ENCODE peak calls at places on chromosomes 4 and X, in nine cellular contexts. J is tibial artery; X is CD4-positive, alpha-beta memory T cell; M is psoas muscle; Q is sciatic nerve; Y is stimulated activated CD4-positive, alpha-beta T cell treated with anti-CD3 and anti-CD28 coated beads, Interleukin-12 subunit alpha, Interleukin-12 subunit beta, amount 100 ng/mL, for 4 hours; W is T follicular helper cell; F is hepatic stellate cell; V is OCI-M1. B is an unnamed sample.

GRCh38 chr4:95910749-95911148 is 70.9 kb downstream of the PDHA2 start:
- DNase-seq in J (no peak), X (no peak), M (no peak), Q (no peak), Y (no peak), W (no peak), F (no peak), V (no peak), B (no peak)

GRCh38 chrX:1430451-1430850 is 22.3 kb downstream of the ASMTL start:
- DNase-seq in J (no peak), X (no peak), M (no peak), Q (peak), Y (no peak), W (no peak), F (no peak), V (no peak), B (no peak)

GRCh38 chrX:134572816-134573682 is 85.2 kb downstream of the PLAC1 start:
- DNase-seq in J (no peak), X (no peak), M (no peak), Q (no peak), Y (no peak), W (no peak), F (no peak), V (peak), B (no peak)

GRCh38 chrX:64205441-64205734 is at the start of gene AMER1:
- DNase-seq in J (no peak), X (no peak), M (no peak), Q (no peak), Y (no peak), W (no peak), F (no peak), V (no peak), B (no peak)

GRCh38 chr4:121454251-121454979 is 73.6 kb upstream of the QRFPR start:
- DNase-seq in J (no peak), X (no peak), M (no peak), Q (no peak), Y (no peak), W (no peak), F (no peak), V (no peak), B (no peak)

GRCh38 chr4:138035781-138036258 is 206.3 kb downstream of the SLC7A11 start:
- DNase-seq in J (no peak), X (no peak), M (no peak), Q (no peak), Y (no peak), W (no peak), F (peak), V (peak), B (no peak)

GRCh38 chr4:3314706-3315260 is 22.0 kb downstream of the RGS12 start:
- DNase-seq in J (no peak), X (no peak), M (no peak), Q (peak), Y (no peak), W (no peak), F (no peak), V (no peak), B (no peak)

GRCh38 chr4:78612398-78613005 is 60.9 kb downstream of the ANXA3 start:
- DNase-seq in J (no peak), X (no peak), M (no peak), Q (no peak), Y (no peak), W (no peak), F (peak), V (peak), B (no peak)

GRCh38 chr4:153159016-153159415 is 45.2 kb upstream of the TRIM2 start:
- DNase-seq in J (no peak), X (peak), M (no peak), Q (no peak), Y (no peak), W (no peak), F (no peak), V (peak), B (no peak)

GRCh38 chr4:89492476-89493110 is 185.0 kb upstream of the GPRIN3 start:
- DNase-seq in J (no peak), X (no peak), M (no peak), Q (no peak), Y (no peak), W (no peak), F (peak), V (no peak), B (no peak)